ENCODE peak calls at places on chromosomes 16 and 17, in nine cellular contexts. C is uterus, T is testis, M is sigmoid colon, H is esophagus squamous epithelium, E is gastrocnemius medialis, W is heart left ventricle, N is breast epithelium, O is prostate gland. S is an unnamed sample. For H3K4me1, the result is how much of the 10 kb centered on the place peaks cover.

GRCh38 chr17:1485748-1486376 is 6.6 kb downstream of the MYO1C start:
- DNase-seq in N (peak), W (peak), O (no peak), C (peak), E (peak), M (peak), H (no peak), T (peak), S (no peak)

GRCh38 chr17:17841620-17842025 is 4.8 kb upstream of the SREBF1 start:
- DNase-seq in W (peak), C (no peak), T (peak), O (peak), H (no peak), N (no peak), E (peak), M (no peak), S (peak)

GRCh38 chr16:57264381-57264780 is 19.3 kb downstream of the ARL2BP start:
- DNase-seq in N (peak), T (no peak), O (no peak), H (no peak), M (peak), W (no peak), C (no peak), E (no peak), S (peak)

GRCh38 chr16:84087461-84088151 is 29.1 kb downstream of the MBTPS1 start:
- DNase-seq in C (no peak), H (no peak), N (no peak), T (no peak), E (no peak), M (no peak), W (no peak), O (no peak), S (no peak)

GRCh38 chr17:5676012-5676411 is 91.7 kb upstream of the NLRP1 start:
- DNase-seq in E (no peak), M (no peak), O (no peak), N (no peak), H (no peak), W (no peak), C (no peak), T (no peak), S (no peak)

GRCh38 chr17:13337864-13338371 is 263.8 kb downstream of the HS3ST3A1 start:
- DNase-seq in W (no peak), E (no peak), N (no peak), M (no peak), H (no peak), T (peak), C (no peak), O (peak), S (no peak)

GRCh38 chr16:75695708-75696107 is 5.6 kb downstream of the DUXB start:
- DNase-seq in E (no peak), M (no peak), O (no peak), W (no peak), T (no peak), H (no peak), C (no peak), N (no peak), S (no peak)

GRCh38 chr17:4968166-4968915 is 724 bp upstream of the SPAG7 start:
- DNase-seq in C (no peak), T (peak), M (no peak), W (peak), O (peak), N (no peak), E (no peak), H (no peak), S (no peak)

GRCh38 chr17:32253117-32253611 is 12.5 kb upstream of the RHBDL3 start:
- DNase-seq in T (peak), N (peak), E (peak), W (peak), O (peak), M (peak), H (no peak), C (peak), S (peak)

GRCh38 chr17:4485676-4486646 is 12.7 kb upstream of the SPNS2 start:
- DNase-seq in H (no peak), T (no peak), O (no peak), E (no peak), M (no peak), C (no peak), W (no peak), N (no peak), S (peak)

GRCh38 chr16:67528222-67528869 is at the start of gene RIPOR1:
- DNase-seq in H (no peak), T (peak), M (peak), O (no peak), N (no peak), E (no peak), C (peak), W (peak), S (peak)

GRCh38 chr17:7835818-7836595 is 2.0 kb downstream of the KDM6B start:
- DNase-seq in W (peak), T (no peak), C (peak), N (peak), H (no peak), M (peak), O (peak), E (no peak), S (peak)

GRCh38 chr16:20911361-20911760 is 10.8 kb downstream of the LYRM1 start:
- DNase-seq in W (no peak), C (no peak), H (no peak), M (no peak), N (no peak), E (no peak), T (no peak), O (no peak), S (no peak)

GRCh38 chr17:37813753-37814152 is 68.9 kb upstream of the HNF1B start:
- DNase-seq in C (no peak), O (no peak), M (no peak), H (no peak), N (no peak), E (no peak), T (no peak), W (no peak), S (no peak)

GRCh38 chr16:56789360-56789759 is 59.4 kb downstream of the NUP93 start:
- DNase-seq in C (peak), T (peak), H (no peak), M (no peak), N (no peak), W (peak), E (peak), O (peak), S (no peak)

GRCh38 chr16:87698241-87698640 is 67.5 kb downstream of the KLHDC4 start:
- DNase-seq in T (no peak), N (no peak), W (no peak), O (no peak), M (no peak), E (no peak), H (no peak), C (no peak), S (no peak)

GRCh38 chr17:38451030-38451839 is 23.0 kb downstream of the ARHGAP23 start:
- DNase-seq in H (no peak), E (no peak), T (no peak), W (peak), O (no peak), N (no peak), C (no peak), M (no peak), S (peak)

GRCh38 chr16:53055603-53056527 is 1.1 kb downstream of the CHD9 start:
- DNase-seq in W (peak), O (peak), C (peak), M (peak), N (no peak), E (no peak), H (no peak), T (peak), S (no peak)

GRCh38 chr16:53058441-53058840 is 3.6 kb downstream of the CHD9 start:
- DNase-seq in E (peak), T (no peak), C (no peak), M (peak), H (no peak), O (no peak), W (no peak), N (no peak), S (no peak)

GRCh38 chr16:53054670-53055485 is at the start of gene CHD9:
- DNase-seq in C (peak), W (peak), O (peak), E (peak), M (peak), N (peak), T (peak), H (no peak), S (peak)

GRCh38 chr16:53057658-53058057 is 2.9 kb downstream of the CHD9 start:
- DNase-seq in N (no peak), W (no peak), O (no peak), E (no peak), T (no peak), C (no peak), M (peak), H (no peak), S (no peak)

GRCh38 chr16:53056528-53056881 is 1.7 kb downstream of the CHD9 start:
- DNase-seq in E (no peak), M (peak), C (no peak), O (no peak), T (no peak), H (no peak), W (no peak), N (no peak), S (peak)
- H3K4me1 ChIP-seq in E (under half), M (under half), C (under half), O (under half), T (under half), H (half or more), W (under half), N (under half), S (half or more)

GRCh38 chr17:49779730-49780220 is 8.7 kb upstream of the KAT7 start:
- DNase-seq in E (no peak), O (no peak), C (no peak), M (no peak), N (no peak), H (no peak), W (no peak), T (peak), S (no peak)
- TF ChIP-seq CTCF in E (peak), O (peak), C (peak), M (peak), N (peak), H (peak), W (peak), T (peak), S (peak)

GRCh38 chr17:16217002-16217635 is at the start of gene PIGL:
- DNase-seq in C (peak), H (peak), W (peak), E (peak), T (peak), O (peak), N (peak), M (peak), S (peak)
- TF ChIP-seq POLR2A in C (no peak), H (no peak), W (no peak), E (peak), T (no peak), O (peak), N (peak), M (peak), S (peak)

GRCh38 chr16:79559532-79559931 is 41.0 kb downstream of the MAF start:
- DNase-seq in N (no peak), H (no peak), W (no peak), C (no peak), T (no peak), M (no peak), O (no peak), E (no peak), S (no peak)

DNA sequence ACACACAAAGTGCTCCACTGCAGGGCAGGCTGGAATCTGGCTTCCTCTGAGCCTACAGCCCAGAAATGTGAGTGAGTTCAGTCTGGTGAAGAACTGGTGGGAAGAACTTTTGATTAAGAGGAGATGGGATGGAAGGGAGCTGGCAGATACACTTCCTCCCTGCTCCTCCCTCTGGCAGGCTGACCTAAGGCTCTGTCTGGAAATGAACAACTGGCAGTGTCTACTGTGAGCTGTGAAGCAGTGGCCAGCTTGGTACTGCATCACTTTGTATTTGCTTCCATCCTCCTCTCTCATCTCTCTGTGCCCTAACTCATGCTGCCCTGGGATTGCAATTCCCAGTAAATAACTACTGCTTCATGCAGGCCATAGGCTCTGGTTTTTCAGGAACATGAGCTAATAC is 45.6 kb downstream of the MAF start:
- DNase-seq in H (no peak), C (no peak), N (no peak), E (no peak), O (no peak), W (no peak), T (no peak), M (no peak), S (no peak)
- H3K4me1 ChIP-seq in H (under half), C (under half), N (under half), E (under half), O (under half), W (under half), T (under half), M (under half), S (under half)

DNA sequence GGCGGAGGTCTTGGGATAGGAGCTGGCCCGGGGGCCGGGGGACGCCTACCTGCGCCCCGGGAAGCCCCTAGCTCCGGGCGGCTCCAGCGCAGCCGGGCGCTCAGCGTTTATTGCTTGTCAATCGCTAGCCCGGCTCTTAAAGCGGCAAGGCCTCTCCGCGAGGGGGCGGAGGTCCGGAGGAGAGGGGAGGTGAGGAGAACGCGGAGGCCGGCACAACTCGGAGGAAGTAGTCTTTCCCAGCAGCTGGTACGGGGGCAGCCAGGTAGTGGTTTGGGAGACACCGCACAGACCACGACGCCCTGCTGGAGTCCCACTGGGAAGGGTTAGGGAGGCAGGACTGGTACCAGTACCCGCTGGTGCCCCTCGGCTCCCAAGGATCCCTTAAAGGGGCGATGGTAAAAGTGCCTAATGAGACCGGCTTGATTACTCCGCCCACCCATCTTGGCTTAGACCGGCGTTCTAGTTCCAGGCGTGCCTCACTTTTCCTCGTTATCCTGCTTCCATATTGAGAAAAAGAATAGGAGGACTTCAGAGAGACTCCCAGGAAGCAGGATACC is at the start of gene MPP2:
- DNase-seq in C (peak), N (no peak), T (peak), E (no peak), W (peak), O (peak), H (no peak), M (peak), S (no peak)
- TF ChIP-seq CTCF in C (peak), N (peak), T (no peak), E (peak), W (peak), O (peak), H (no peak), M (peak), S (no peak)

GRCh38 chr17:41523225-41523593 is 4.5 kb upstream of the KRT15 start:
- DNase-seq in O (no peak), W (no peak), C (no peak), H (no peak), N (no peak), T (no peak), E (no peak), M (no peak), S (no peak)

GRCh38 chr17:41519501-41520224 is 973 bp upstream of the KRT15 start:
- DNase-seq in M (no peak), E (no peak), O (peak), T (no peak), W (no peak), C (no peak), H (no peak), N (no peak), S (no peak)

GRCh38 chr17:41520821-41521521 is 2.3 kb upstream of the KRT15 start:
- DNase-seq in M (no peak), O (no peak), N (no peak), H (no peak), C (no peak), E (no peak), T (no peak), W (no peak), S (no peak)

GRCh38 chr17:41522301-41523224 is 3.9 kb upstream of the KRT15 start:
- DNase-seq in E (no peak), C (no peak), M (no peak), N (peak), W (no peak), O (no peak), H (no peak), T (no peak), S (no peak)

GRCh38 chr17:41521574-41522261 is 3.0 kb upstream of the KRT15 start:
- DNase-seq in O (no peak), E (no peak), N (peak), W (no peak), H (no peak), C (no peak), M (no peak), T (no peak), S (no peak)
- TF ChIP-seq POLR2A in O (no peak), E (no peak), N (no peak), W (no peak), H (no peak), C (no peak), M (no peak), T (no peak), S (no peak)

S was measured in right lobe of liver.